ENCODE peak calls at places on chromosomes 4 and X, in four cellular contexts. V is CD8-positive, alpha-beta memory T cell; T is left ventricle myocardium inferior; J is uterus. Y is an unnamed sample.

GRCh38 chr4:76896731-76897521 is 1.0 kb downstream of the SOWAHB start:
- DNase-seq in V (peak; percentile 10), T (peak; percentile 17), J (no peak), Y (peak; percentile 34)

GRCh38 chrX:130172127-130172834 is 519 bp downstream of the RAB33A start:
- DNase-seq in V (no peak), T (no peak), J (no peak), Y (no peak)

GRCh38 chr4:147853706-147854105 is 121.8 kb downstream of the ARHGAP10 start:
- DNase-seq in V (no peak), T (no peak), J (no peak), Y (no peak)

GRCh38 chrX:7083468-7084396 is 63.8 kb upstream of the STS start:
- DNase-seq in V (peak; percentile 78), T (no peak), J (no peak), Y (no peak)

GRCh38 chr4:139593091-139593564 is 37.1 kb upstream of the SETD7 start:
- DNase-seq in V (no peak), T (no peak), J (no peak), Y (no peak)

GRCh38 chr4:103079621-103080020 is 3.1 kb upstream of the SLC9B2 start:
- DNase-seq in V (no peak), T (no peak), J (no peak), Y (no peak)

GRCh38 chrX:72540318-72540717 is 32.3 kb downstream of the HDAC8 start:
- DNase-seq in V (no peak), T (no peak), J (no peak), Y (no peak)

GRCh38 chr4:147833254-147833653 is 101.4 kb downstream of the ARHGAP10 start:
- DNase-seq in V (no peak), T (no peak), J (no peak), Y (no peak)

GRCh38 chrX:70264784-70265183 is 3.4 kb upstream of the ARR3 start:
- DNase-seq in V (no peak), T (no peak), J (no peak), Y (no peak)

GRCh38 chrX:106917830-106918500 is 2.2 kb upstream of the CLDN2 start:
- DNase-seq in V (peak; percentile 35), T (no peak), J (no peak), Y (no peak)

GRCh38 chr4:173046818-173047217 is 121.8 kb upstream of the GALNT7 start:
- DNase-seq in V (no peak), T (no peak), J (no peak), Y (no peak)

GRCh38 chr4:164617426-164617825 is 136.5 kb upstream of the SMIM31 start:
- DNase-seq in V (no peak), T (no peak), J (no peak), Y (no peak)

GRCh38 chr4:173450281-173450680 is 51.4 kb upstream of the SCRG1 start:
- DNase-seq in V (no peak), T (no peak), J (no peak), Y (no peak)

GRCh38 chrX:134338527-134338926 is 101.5 kb downstream of the CCDC160 start:
- DNase-seq in V (no peak), T (no peak), J (no peak), Y (no peak)

GRCh38 chr4:73822812-73823480 is 13.5 kb upstream of the CXCL6 start:
- DNase-seq in V (no peak), T (no peak), J (no peak), Y (peak; percentile 10)

GRCh38 chr4:158818595-158818994 is 49.8 kb downstream of the FNIP2 start:
- DNase-seq in V (no peak), T (no peak), J (no peak), Y (no peak)
- H3K4me1 ChIP-seq in V (no peaks in the 10 kb centered on the region), T (peaks cover 84% of the 10 kb centered on the region), J (no peaks in the 10 kb centered on the region), Y (peaks cover 70% of the 10 kb centered on the region)

GRCh38 chr4:2835978-2836377 is 7.7 kb upstream of the ADD1 start:
- DNase-seq in V (no peak), T (peak; percentile 11), J (no peak), Y (peak; percentile 44)
- H3K36me3 ChIP-seq in V (no peaks in the 10 kb centered on the region), T (peaks cover 48% of the 10 kb centered on the region), J (no peaks in the 10 kb centered on the region), Y (peaks cover 28% of the 10 kb centered on the region)

GRCh38 chrX:136587532-136587931 is 55.5 kb downstream of the VGLL1 start:
- DNase-seq in V (no peak), T (no peak), J (no peak), Y (no peak)
- H3K4me1 ChIP-seq in V (peaks cover 46% of the 10 kb centered on the region), T (no peaks in the 10 kb centered on the region), J (no peaks in the 10 kb centered on the region), Y (no peaks in the 10 kb centered on the region)

GRCh38 chrX:56987741-56988140 is 7.6 kb downstream of the SPIN3 start:
- DNase-seq in V (no peak), T (no peak), J (no peak), Y (no peak)
- H3K36me3 ChIP-seq in V (no peaks in the 10 kb centered on the region), T (no peaks in the 10 kb centered on the region), J (no peaks in the 10 kb centered on the region), Y (peaks cover 16% of the 10 kb centered on the region)

GRCh38 chr4:112563431-112564200 is 47.6 kb upstream of the NEUROG2 start:
- DNase-seq in V (no peak), T (no peak), J (no peak), Y (no peak)

GRCh38 chr4:112564706-112565270 is 48.8 kb upstream of the NEUROG2 start:
- DNase-seq in V (no peak), T (no peak), J (no peak), Y (no peak)

GRCh38 chr4:112562254-112562653 is 46.3 kb upstream of the NEUROG2 start:
- DNase-seq in V (no peak), T (no peak), J (no peak), Y (no peak)

DNA sequence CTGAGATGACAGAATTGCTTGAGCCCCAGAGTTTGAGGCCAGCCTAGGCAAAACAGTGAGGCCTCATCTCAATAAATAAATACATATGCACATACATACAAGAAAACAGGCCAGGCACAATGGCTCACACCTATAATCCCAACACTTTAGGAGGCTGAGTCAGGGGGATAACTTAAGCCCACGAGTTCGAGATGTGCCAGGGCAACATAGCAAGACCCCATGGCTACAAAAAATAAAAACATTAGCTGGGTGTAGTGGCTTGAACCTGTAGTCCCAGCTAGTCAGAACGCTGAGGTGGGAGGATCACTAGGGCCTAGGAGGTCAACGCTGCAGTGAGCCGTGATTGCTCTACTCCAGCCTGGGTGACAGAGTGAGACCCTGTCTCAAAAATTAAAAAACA is 51.6 kb upstream of the NEUROG2 start:
- DNase-seq in V (no peak), T (no peak), J (no peak), Y (no peak)
- H3K4me1 ChIP-seq in V (no peaks in the 10 kb centered on the region), T (no peaks in the 10 kb centered on the region), J (no peaks in the 10 kb centered on the region), Y (no peaks in the 10 kb centered on the region)

DNA sequence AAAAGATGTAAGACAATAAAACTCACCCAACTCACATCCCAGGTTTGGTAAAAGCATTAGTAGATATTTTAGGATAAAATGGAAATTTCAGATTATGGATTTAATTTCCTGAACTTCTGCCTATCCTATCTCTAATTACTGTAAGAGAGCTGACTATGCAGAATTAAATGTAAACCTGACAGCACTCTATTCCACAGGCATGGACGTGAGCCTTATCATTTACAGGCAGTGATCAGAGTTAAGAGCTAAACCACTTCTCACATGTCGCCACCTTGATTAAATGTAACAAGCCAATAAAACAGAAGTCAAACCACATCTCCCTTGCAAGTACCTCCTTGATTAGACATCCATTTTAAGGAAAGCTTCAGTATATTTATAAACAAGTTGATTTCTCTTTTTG is 97.5 kb upstream of the CBR4 start:
- DNase-seq in V (no peak), T (no peak), J (no peak), Y (no peak)
- H3K36me3 ChIP-seq in V (no peaks in the 10 kb centered on the region), T (peaks cover 53% of the 10 kb centered on the region), J (no peaks in the 10 kb centered on the region), Y (peaks cover 76% of the 10 kb centered on the region)

DNA sequence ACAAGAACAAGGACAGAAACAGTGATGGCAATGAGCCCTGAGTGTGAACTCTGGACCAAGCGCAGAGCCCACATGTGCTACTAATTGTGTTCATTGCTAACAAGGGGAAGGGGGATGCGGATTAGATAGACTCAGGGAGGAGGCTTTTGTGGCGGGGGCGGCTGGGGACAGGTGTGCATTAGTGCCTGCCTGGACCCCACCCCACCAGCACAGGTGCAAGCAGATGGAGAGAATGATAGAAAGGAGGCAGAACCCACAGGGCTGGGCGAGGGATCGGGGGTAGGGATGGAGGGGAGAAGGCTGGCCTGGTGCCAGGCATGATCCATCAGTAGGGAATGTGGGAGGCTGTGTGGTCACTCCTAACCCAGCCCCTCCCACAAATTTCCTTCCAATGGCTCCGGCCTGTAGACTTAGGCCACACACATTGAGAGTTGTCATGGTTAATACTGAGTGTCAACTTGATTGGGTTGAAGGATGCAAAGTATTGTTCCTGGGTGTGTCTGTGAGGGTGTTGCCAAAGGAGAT is 30.5 kb upstream of the CRMP1 start:
- DNase-seq in V (no peak), T (no peak), J (no peak), Y (no peak)
- H3K4me1 ChIP-seq in V (no peaks in the 10 kb centered on the region), T (no peaks in the 10 kb centered on the region), J (no peaks in the 10 kb centered on the region), Y (no peaks in the 10 kb centered on the region)

DNA sequence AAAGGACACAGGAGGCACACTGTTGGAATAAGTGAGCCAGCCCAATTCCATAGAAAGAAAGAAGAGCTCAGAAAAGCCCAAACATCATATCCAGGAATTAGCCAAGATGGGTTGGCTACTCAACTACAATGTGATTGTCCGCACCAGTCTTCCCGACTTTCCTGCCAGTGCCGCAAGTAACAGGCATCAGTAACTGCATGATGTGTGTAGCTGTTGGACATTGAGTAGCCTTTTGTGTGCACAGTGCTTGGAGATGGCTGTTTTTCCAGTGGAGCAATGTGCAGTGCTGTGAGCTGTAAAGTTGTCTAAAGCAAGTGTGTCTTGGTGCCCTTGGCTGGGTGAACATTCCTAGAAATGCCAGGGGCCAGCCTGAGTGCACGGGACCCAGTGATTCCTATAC is 29.2 kb upstream of the FAM193A start:
- DNase-seq in V (no peak), T (no peak), J (no peak), Y (no peak)
- H3K36me3 ChIP-seq in V (peaks cover 28% of the 10 kb centered on the region), T (peaks cover 57% of the 10 kb centered on the region), J (no peaks in the 10 kb centered on the region), Y (peaks cover 60% of the 10 kb centered on the region)